ENCODE peak calls at places on chromosome 1, in ten cellular contexts. One of them, this sample, is unnamed.

GRCh38 chr1:25728301-25728935 is 71.6 kb upstream of the SELENON start:
- DNase-seq in pancreas: no peak
- DNase-seq in hepatocyte: no peak
- DNase-seq in spleen: no peak
- DNase-seq in PC-3: no peak
- DNase-seq in WTC11: no peak
- DNase-seq in AG09309: no peak
- DNase-seq in fibroblast of mammary gland: no peak
- DNase-seq in left lung: peak; percentile 23
- DNase-seq in lower lobe of right lung: no peak
- DNase-seq in this sample: no peak

GRCh38 chr1:22398656-22399420 is 52.8 kb upstream of the ZBTB40 start:
- DNase-seq in spleen: no peak
- DNase-seq in AG09309: peak; percentile 39
- DNase-seq in lower lobe of right lung: no peak
- DNase-seq in fibroblast of mammary gland: no peak
- DNase-seq in left lung: no peak
- DNase-seq in hepatocyte: no peak
- DNase-seq in pancreas: no peak
- DNase-seq in PC-3: no peak
- DNase-seq in WTC11: no peak
- DNase-seq in this sample: no peak

GRCh38 chr1:18037651-18038050 is 69.9 kb upstream of the IGSF21 start:
- DNase-seq in PC-3: no peak
- DNase-seq in spleen: no peak
- DNase-seq in WTC11: no peak
- DNase-seq in fibroblast of mammary gland: no peak
- DNase-seq in lower lobe of right lung: no peak
- DNase-seq in AG09309: no peak
- DNase-seq in left lung: no peak
- DNase-seq in hepatocyte: no peak
- DNase-seq in pancreas: no peak
- DNase-seq in this sample: no peak

GRCh38 chr1:77021637-77022036 is 154.4 kb downstream of the ST6GALNAC5 start:
- DNase-seq in PC-3: no peak
- DNase-seq in pancreas: no peak
- DNase-seq in lower lobe of right lung: no peak
- DNase-seq in AG09309: no peak
- DNase-seq in fibroblast of mammary gland: no peak
- DNase-seq in WTC11: no peak
- DNase-seq in hepatocyte: no peak
- DNase-seq in spleen: no peak
- DNase-seq in left lung: no peak
- DNase-seq in this sample: no peak

GRCh38 chr1:226444901-226445300 is 37.0 kb upstream of the PARP1 start:
- DNase-seq in PC-3: no peak
- DNase-seq in AG09309: no peak
- DNase-seq in hepatocyte: no peak
- DNase-seq in lower lobe of right lung: no peak
- DNase-seq in fibroblast of mammary gland: no peak
- DNase-seq in pancreas: no peak
- DNase-seq in spleen: peak; percentile 82
- DNase-seq in left lung: no peak
- DNase-seq in WTC11: no peak
- DNase-seq in this sample: no peak

GRCh38 chr1:41955461-41956159 is 36.9 kb upstream of the HIVEP3 start:
- DNase-seq in lower lobe of right lung: no peak
- DNase-seq in WTC11: no peak
- DNase-seq in PC-3: peak; percentile 96
- DNase-seq in spleen: no peak
- DNase-seq in fibroblast of mammary gland: peak; percentile 91
- DNase-seq in left lung: no peak
- DNase-seq in hepatocyte: peak; percentile 25
- DNase-seq in AG09309: peak; percentile 94
- DNase-seq in pancreas: no peak
- DNase-seq in this sample: no peak

GRCh38 chr1:156347337-156347736 is 9.0 kb downstream of the TSACC start:
- DNase-seq in pancreas: no peak
- DNase-seq in AG09309: peak; percentile 70
- DNase-seq in WTC11: no peak
- DNase-seq in PC-3: no peak
- DNase-seq in lower lobe of right lung: no peak
- DNase-seq in left lung: no peak
- DNase-seq in hepatocyte: no peak
- DNase-seq in fibroblast of mammary gland: peak; percentile 92
- DNase-seq in spleen: no peak
- DNase-seq in this sample: no peak

GRCh38 chr1:71019248-71019647 is 28.4 kb downstream of the PTGER3 start:
- DNase-seq in pancreas: no peak
- DNase-seq in AG09309: no peak
- DNase-seq in WTC11: no peak
- DNase-seq in PC-3: no peak
- DNase-seq in left lung: no peak
- DNase-seq in spleen: no peak
- DNase-seq in lower lobe of right lung: no peak
- DNase-seq in fibroblast of mammary gland: no peak
- DNase-seq in hepatocyte: no peak
- DNase-seq in this sample: no peak

GRCh38 chr1:201719812-201720521 is 109.0 kb upstream of the IPO9 start:
- DNase-seq in fibroblast of mammary gland: peak; percentile 96
- DNase-seq in hepatocyte: peak; percentile 78
- DNase-seq in AG09309: peak; percentile 82
- DNase-seq in PC-3: no peak
- DNase-seq in lower lobe of right lung: no peak
- DNase-seq in WTC11: no peak
- DNase-seq in pancreas: no peak
- DNase-seq in spleen: peak; percentile 60
- DNase-seq in left lung: peak; percentile 48
- DNase-seq in this sample: no peak

GRCh38 chr1:174963547-174964125 is 36.1 kb upstream of the CACYBP start:
- DNase-seq in pancreas: no peak
- DNase-seq in WTC11: no peak
- DNase-seq in left lung: no peak
- DNase-seq in hepatocyte: no peak
- DNase-seq in lower lobe of right lung: no peak
- DNase-seq in AG09309: no peak
- DNase-seq in PC-3: peak; percentile 52
- DNase-seq in fibroblast of mammary gland: no peak
- DNase-seq in spleen: no peak
- DNase-seq in this sample: no peak

GRCh38 chr1:212816567-212817278 is 25.0 kb downstream of the TATDN3 start:
- DNase-seq in AG09309: peak; percentile 4
- DNase-seq in spleen: no peak
- DNase-seq in pancreas: no peak
- DNase-seq in fibroblast of mammary gland: no peak
- DNase-seq in lower lobe of right lung: no peak
- DNase-seq in left lung: no peak
- DNase-seq in PC-3: peak; percentile 33
- DNase-seq in hepatocyte: no peak
- DNase-seq in WTC11: no peak
- DNase-seq in this sample: no peak

GRCh38 chr1:212814548-212814947 is 22.9 kb downstream of the TATDN3 start:
- DNase-seq in pancreas: no peak
- DNase-seq in PC-3: no peak
- DNase-seq in left lung: no peak
- DNase-seq in fibroblast of mammary gland: no peak
- DNase-seq in hepatocyte: peak; percentile 37
- DNase-seq in spleen: no peak
- DNase-seq in WTC11: no peak
- DNase-seq in AG09309: no peak
- DNase-seq in lower lobe of right lung: no peak
- DNase-seq in this sample: no peak

GRCh38 chr1:212820969-212821368 is 26.5 kb downstream of the SPATA45 start:
- DNase-seq in AG09309: no peak
- DNase-seq in pancreas: no peak
- DNase-seq in lower lobe of right lung: no peak
- DNase-seq in fibroblast of mammary gland: no peak
- DNase-seq in spleen: no peak
- DNase-seq in hepatocyte: no peak
- DNase-seq in PC-3: no peak
- DNase-seq in WTC11: no peak
- DNase-seq in left lung: no peak
- DNase-seq in this sample: no peak

GRCh38 chr1:212819704-212820103 is 27.7 kb downstream of the SPATA45 start:
- DNase-seq in spleen: no peak
- DNase-seq in pancreas: no peak
- DNase-seq in AG09309: no peak
- DNase-seq in fibroblast of mammary gland: no peak
- DNase-seq in left lung: no peak
- DNase-seq in lower lobe of right lung: no peak
- DNase-seq in WTC11: no peak
- DNase-seq in PC-3: no peak
- DNase-seq in hepatocyte: peak; percentile 48
- DNase-seq in this sample: no peak

DNA sequence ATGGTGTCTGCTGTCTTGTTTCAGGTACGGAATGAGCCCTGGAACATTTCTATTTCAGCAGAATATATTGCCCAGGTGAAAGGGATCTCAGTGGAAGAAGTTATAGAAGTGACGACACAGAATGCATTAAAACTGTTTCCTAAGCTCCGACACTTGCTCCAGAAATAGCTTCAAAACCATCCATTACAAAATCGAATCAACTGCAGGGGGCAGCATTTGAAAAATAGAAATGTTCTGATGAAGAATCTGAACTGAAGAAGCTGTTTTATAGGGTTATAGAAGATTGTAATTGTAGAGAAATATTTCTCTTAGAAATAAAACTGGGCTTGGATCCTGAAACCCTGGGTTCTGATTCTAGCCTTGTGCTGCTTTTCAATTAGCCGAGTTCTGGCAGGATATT is 23.3 kb downstream of the TATDN3 start:
- DNase-seq in WTC11: no peak
- DNase-seq in lower lobe of right lung: no peak
- DNase-seq in pancreas: no peak
- DNase-seq in PC-3: peak; percentile 26
- DNase-seq in spleen: no peak
- DNase-seq in hepatocyte: peak; percentile 39
- DNase-seq in left lung: no peak
- DNase-seq in fibroblast of mammary gland: peak; percentile 17
- DNase-seq in AG09309: no peak
- DNase-seq in this sample: no peak
- TF ChIP-seq CTCF in WTC11: no peak
- TF ChIP-seq CTCF in lower lobe of right lung: peak; percentile 38
- TF ChIP-seq CTCF in pancreas: no peak
- TF ChIP-seq CTCF in PC-3: peak; percentile 51
- TF ChIP-seq CTCF in spleen: peak; percentile 17
- TF ChIP-seq CTCF in hepatocyte: peak; percentile 54
- TF ChIP-seq CTCF in left lung: peak; percentile 19
- TF ChIP-seq CTCF in fibroblast of mammary gland: peak; percentile 32
- TF ChIP-seq CTCF in AG09309: peak; percentile 21
- TF ChIP-seq CTCF in this sample: no peak

GRCh38 chr1:37342736-37343135 is 131.6 kb upstream of the ZC3H12A start:
- DNase-seq in hepatocyte: no peak
- DNase-seq in PC-3: peak; percentile 5
- DNase-seq in fibroblast of mammary gland: no peak
- DNase-seq in WTC11: no peak
- DNase-seq in left lung: no peak
- DNase-seq in pancreas: no peak
- DNase-seq in spleen: no peak
- DNase-seq in AG09309: no peak
- DNase-seq in lower lobe of right lung: no peak
- DNase-seq in this sample: no peak
- TF ChIP-seq CTCF in hepatocyte: no peak
- TF ChIP-seq CTCF in PC-3: peak; percentile 22
- TF ChIP-seq CTCF in fibroblast of mammary gland: no peak
- TF ChIP-seq CTCF in WTC11: peak; percentile 23
- TF ChIP-seq CTCF in left lung: no peak
- TF ChIP-seq CTCF in pancreas: no peak
- TF ChIP-seq CTCF in spleen: no peak
- TF ChIP-seq CTCF in AG09309: no peak
- TF ChIP-seq CTCF in lower lobe of right lung: no peak
- TF ChIP-seq CTCF in this sample: no peak

GRCh38 chr1:155323729-155324040 is 3.0 kb downstream of the RUSC1 start:
- DNase-seq in left lung: peak; percentile 92
- DNase-seq in WTC11: peak; percentile 86
- DNase-seq in spleen: peak; percentile 96
- DNase-seq in fibroblast of mammary gland: peak; percentile 91
- DNase-seq in hepatocyte: peak; percentile 94
- DNase-seq in AG09309: peak; percentile 71
- DNase-seq in PC-3: peak; percentile 92
- DNase-seq in pancreas: peak; percentile 94
- DNase-seq in lower lobe of right lung: peak; percentile 91
- DNase-seq in this sample: peak; percentile 72

GRCh38 chr1:155321577-155322497 is 1.1 kb downstream of the RUSC1 start:
- DNase-seq in AG09309: no peak
- DNase-seq in left lung: no peak
- DNase-seq in lower lobe of right lung: no peak
- DNase-seq in pancreas: peak; percentile 31
- DNase-seq in PC-3: no peak
- DNase-seq in hepatocyte: peak; percentile 31
- DNase-seq in WTC11: no peak
- DNase-seq in fibroblast of mammary gland: no peak
- DNase-seq in spleen: no peak
- DNase-seq in this sample: no peak

GRCh38 chr1:155322571-155322952 is 1.9 kb downstream of the RUSC1 start:
- DNase-seq in fibroblast of mammary gland: peak; percentile 56
- DNase-seq in lower lobe of right lung: peak; percentile 53
- DNase-seq in WTC11: peak; percentile 41
- DNase-seq in hepatocyte: peak; percentile 63
- DNase-seq in left lung: no peak
- DNase-seq in spleen: peak; percentile 83
- DNase-seq in pancreas: no peak
- DNase-seq in PC-3: peak; percentile 30
- DNase-seq in AG09309: no peak
- DNase-seq in this sample: no peak

GRCh38 chr1:155324041-155324716 is 3.5 kb downstream of the RUSC1 start:
- DNase-seq in fibroblast of mammary gland: peak; percentile 94
- DNase-seq in AG09309: peak; percentile 83
- DNase-seq in hepatocyte: peak; percentile 97
- DNase-seq in pancreas: peak; percentile 93
- DNase-seq in lower lobe of right lung: peak; percentile 98
- DNase-seq in WTC11: peak; percentile 92
- DNase-seq in PC-3: peak; percentile 98
- DNase-seq in spleen: peak; percentile 98
- DNase-seq in left lung: peak; percentile 98
- DNase-seq in this sample: peak; percentile 79

GRCh38 chr1:155322953-155323728 is 2.4 kb downstream of the RUSC1 start:
- DNase-seq in pancreas: peak; percentile 88
- DNase-seq in PC-3: peak; percentile 95
- DNase-seq in spleen: peak; percentile 96
- DNase-seq in lower lobe of right lung: peak; percentile 90
- DNase-seq in WTC11: peak; percentile 94
- DNase-seq in AG09309: peak; percentile 80
- DNase-seq in hepatocyte: peak; percentile 95
- DNase-seq in left lung: peak; percentile 91
- DNase-seq in fibroblast of mammary gland: peak; percentile 97
- DNase-seq in this sample: peak; percentile 89
- TF ChIP-seq CTCF in pancreas: peak; percentile 94
- TF ChIP-seq CTCF in PC-3: peak; percentile 92
- TF ChIP-seq CTCF in spleen: peak; percentile 99
- TF ChIP-seq CTCF in lower lobe of right lung: peak; percentile 91
- TF ChIP-seq CTCF in WTC11: peak; percentile 97
- TF ChIP-seq CTCF in AG09309: peak; percentile 92
- TF ChIP-seq CTCF in hepatocyte: peak; percentile 98
- TF ChIP-seq CTCF in left lung: peak; percentile 96
- TF ChIP-seq CTCF in fibroblast of mammary gland: peak; percentile 58
- TF ChIP-seq CTCF in this sample: peak; percentile 96

DNA sequence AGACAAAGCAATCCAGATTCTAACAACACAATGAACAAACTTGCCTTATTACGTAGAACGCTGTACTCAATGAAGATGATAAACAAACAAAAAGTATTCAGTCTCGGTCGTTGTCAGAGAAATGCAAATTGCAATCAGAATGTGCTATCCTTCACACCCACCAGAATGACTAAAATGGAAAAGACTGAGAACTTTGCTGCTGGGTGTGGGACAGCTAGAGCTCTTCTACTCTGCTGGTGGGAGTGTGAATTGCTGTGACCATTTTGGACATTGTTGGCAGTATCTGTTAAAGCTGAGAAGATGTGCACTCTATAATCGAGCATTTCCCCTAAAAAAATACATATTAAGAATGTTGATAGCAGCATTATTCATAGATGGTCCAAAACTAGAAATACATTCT is 111.4 kb downstream of the PEX14 start:
- DNase-seq in spleen: no peak
- DNase-seq in WTC11: no peak
- DNase-seq in AG09309: no peak
- DNase-seq in hepatocyte: no peak
- DNase-seq in PC-3: peak; percentile 16
- DNase-seq in pancreas: no peak
- DNase-seq in fibroblast of mammary gland: no peak
- DNase-seq in lower lobe of right lung: no peak
- DNase-seq in left lung: no peak
- DNase-seq in this sample: no peak
- TF ChIP-seq CTCF in spleen: no peak
- TF ChIP-seq CTCF in WTC11: no peak
- TF ChIP-seq CTCF in AG09309: no peak
- TF ChIP-seq CTCF in hepatocyte: no peak
- TF ChIP-seq CTCF in PC-3: no peak
- TF ChIP-seq CTCF in pancreas: no peak
- TF ChIP-seq CTCF in fibroblast of mammary gland: peak; percentile 5
- TF ChIP-seq CTCF in lower lobe of right lung: no peak
- TF ChIP-seq CTCF in left lung: no peak
- TF ChIP-seq CTCF in this sample: no peak